ENCODE peak calls at places on chromosome 6, in seven cellular contexts. One of them, this sample, is unnamed.

GRCh38 chr6:19303381-19303780 is 533.8 kb upstream of the ID4 start:
- DNase-seq in SK-N-SH: no peak
- DNase-seq in H1: no peak
- DNase-seq in Panc1: no peak
- DNase-seq in HCT116: no peak
- DNase-seq in K562: no peak
- DNase-seq in GM12878: no peak
- DNase-seq in this sample: no peak

GRCh38 chr6:161151059-161151645 is 122.7 kb downstream of the AGPAT4 start:
- DNase-seq in SK-N-SH: no peak
- DNase-seq in H1: no peak
- DNase-seq in Panc1: no peak
- DNase-seq in HCT116: no peak
- DNase-seq in K562: no peak
- DNase-seq in GM12878: no peak
- DNase-seq in this sample: no peak

GRCh38 chr6:111482959-111483735 is at the start of gene REV3L:
- DNase-seq in SK-N-SH: peak
- DNase-seq in H1: peak
- DNase-seq in Panc1: no peak
- DNase-seq in HCT116: peak
- DNase-seq in K562: peak
- DNase-seq in GM12878: peak
- DNase-seq in this sample: peak

GRCh38 chr6:161074496-161075140 is 83.0 kb downstream of the MAP3K4 start:
- DNase-seq in SK-N-SH: no peak
- DNase-seq in H1: no peak
- DNase-seq in Panc1: no peak
- DNase-seq in HCT116: no peak
- DNase-seq in K562: no peak
- DNase-seq in GM12878: no peak
- DNase-seq in this sample: no peak

GRCh38 chr6:79613912-79614311 is 17.2 kb upstream of the SH3BGRL2 start:
- DNase-seq in SK-N-SH: no peak
- DNase-seq in H1: no peak
- DNase-seq in Panc1: no peak
- DNase-seq in HCT116: no peak
- DNase-seq in K562: no peak
- DNase-seq in GM12878: no peak
- DNase-seq in this sample: no peak

GRCh38 chr6:113767985-113768384 is 89.2 kb upstream of the MARCKS start:
- DNase-seq in SK-N-SH: no peak
- DNase-seq in H1: no peak
- DNase-seq in Panc1: no peak
- DNase-seq in HCT116: no peak
- DNase-seq in K562: no peak
- DNase-seq in GM12878: no peak
- DNase-seq in this sample: no peak

GRCh38 chr6:134307074-134307473 is 10.8 kb downstream of the SGK1 start:
- DNase-seq in SK-N-SH: no peak
- DNase-seq in H1: no peak
- DNase-seq in Panc1: no peak
- DNase-seq in HCT116: no peak
- DNase-seq in K562: no peak
- DNase-seq in GM12878: no peak
- DNase-seq in this sample: no peak

GRCh38 chr6:87808005-87808757 is 106.1 kb upstream of the AKIRIN2 start:
- DNase-seq in SK-N-SH: no peak
- DNase-seq in H1: no peak
- DNase-seq in Panc1: peak
- DNase-seq in HCT116: no peak
- DNase-seq in K562: no peak
- DNase-seq in GM12878: no peak
- DNase-seq in this sample: no peak

GRCh38 chr6:119742188-119742803 is 392.7 kb upstream of the MAN1A1 start:
- DNase-seq in SK-N-SH: peak
- DNase-seq in H1: no peak
- DNase-seq in Panc1: peak
- DNase-seq in HCT116: peak
- DNase-seq in K562: peak
- DNase-seq in GM12878: no peak
- DNase-seq in this sample: peak

GRCh38 chr6:113375950-113376846 is 480.9 kb upstream of the MARCKS start:
- DNase-seq in SK-N-SH: no peak
- DNase-seq in H1: no peak
- DNase-seq in Panc1: no peak
- DNase-seq in HCT116: no peak
- DNase-seq in K562: no peak
- DNase-seq in GM12878: no peak
- DNase-seq in this sample: no peak

GRCh38 chr6:12291785-12292604 is 1.8 kb downstream of the EDN1 start:
- DNase-seq in SK-N-SH: peak
- DNase-seq in H1: no peak
- DNase-seq in Panc1: no peak
- DNase-seq in HCT116: no peak
- DNase-seq in K562: no peak
- DNase-seq in GM12878: no peak
- DNase-seq in this sample: peak

GRCh38 chr6:27407153-27407814 is 18.7 kb downstream of the ZNF391 start:
- DNase-seq in SK-N-SH: no peak
- DNase-seq in H1: no peak
- DNase-seq in Panc1: no peak
- DNase-seq in HCT116: no peak
- DNase-seq in K562: no peak
- DNase-seq in GM12878: no peak
- DNase-seq in this sample: no peak

GRCh38 chr6:43096451-43097097 is 20.5 kb downstream of the PTK7 start:
- DNase-seq in SK-N-SH: peak
- DNase-seq in H1: no peak
- DNase-seq in Panc1: no peak
- DNase-seq in HCT116: no peak
- DNase-seq in K562: no peak
- DNase-seq in GM12878: no peak
- DNase-seq in this sample: no peak

GRCh38 chr6:11566609-11567008 is 29.1 kb downstream of the TMEM170B start:
- DNase-seq in SK-N-SH: no peak
- DNase-seq in H1: no peak
- DNase-seq in Panc1: no peak
- DNase-seq in HCT116: no peak
- DNase-seq in K562: no peak
- DNase-seq in GM12878: no peak
- DNase-seq in this sample: no peak

GRCh38 chr6:5626727-5627426 is 365.6 kb downstream of the FARS2 start:
- DNase-seq in SK-N-SH: no peak
- DNase-seq in H1: no peak
- DNase-seq in Panc1: no peak
- DNase-seq in HCT116: no peak
- DNase-seq in K562: no peak
- DNase-seq in GM12878: peak
- DNase-seq in this sample: no peak

GRCh38 chr6:132666118-132666517 is 7.1 kb upstream of the TAAR1 start:
- DNase-seq in SK-N-SH: no peak
- DNase-seq in H1: no peak
- DNase-seq in Panc1: no peak
- DNase-seq in HCT116: no peak
- DNase-seq in K562: no peak
- DNase-seq in GM12878: no peak
- DNase-seq in this sample: no peak

GRCh38 chr6:138795809-138796469 is at the start of gene ECT2L:
- DNase-seq in SK-N-SH: peak
- DNase-seq in H1: peak
- DNase-seq in Panc1: no peak
- DNase-seq in HCT116: no peak
- DNase-seq in K562: no peak
- DNase-seq in GM12878: no peak
- DNase-seq in this sample: no peak

GRCh38 chr6:91606148-91606901 is 1019.5 kb upstream of the MAP3K7 start:
- DNase-seq in SK-N-SH: no peak
- DNase-seq in H1: no peak
- DNase-seq in Panc1: no peak
- DNase-seq in HCT116: no peak
- DNase-seq in K562: no peak
- DNase-seq in GM12878: no peak
- DNase-seq in this sample: no peak

GRCh38 chr6:137236581-137237355 is 17.6 kb upstream of the IFNGR1 start:
- DNase-seq in SK-N-SH: no peak
- DNase-seq in H1: no peak
- DNase-seq in Panc1: no peak
- DNase-seq in HCT116: no peak
- DNase-seq in K562: no peak
- DNase-seq in GM12878: no peak
- DNase-seq in this sample: no peak

GRCh38 chr6:142374965-142375733 is 73.3 kb downstream of the ADGRG6 start:
- DNase-seq in SK-N-SH: no peak
- DNase-seq in H1: no peak
- DNase-seq in Panc1: peak
- DNase-seq in HCT116: peak
- DNase-seq in K562: no peak
- DNase-seq in GM12878: no peak
- DNase-seq in this sample: peak

DNA sequence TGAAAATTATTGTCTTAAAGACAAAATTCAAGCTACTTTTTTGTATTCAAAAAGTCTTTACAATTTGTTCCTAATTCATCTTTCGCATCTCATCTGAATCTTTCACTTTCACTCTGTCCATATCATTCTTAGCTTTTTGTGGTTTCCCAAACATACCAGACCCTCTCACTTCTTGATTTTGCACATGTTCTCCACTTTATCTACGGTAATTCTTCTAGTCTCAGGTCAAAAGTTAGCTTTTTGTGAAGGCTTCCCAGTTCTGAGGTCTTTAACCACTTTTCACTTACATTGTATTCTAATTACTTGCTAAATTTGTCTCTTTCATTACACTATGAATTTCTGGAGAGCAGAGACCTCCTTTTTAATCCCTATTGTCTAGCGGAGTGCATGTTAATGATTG is 34.6 kb upstream of the EPHA7 start:
- DNase-seq in SK-N-SH: no peak
- DNase-seq in H1: no peak
- DNase-seq in Panc1: no peak
- DNase-seq in HCT116: no peak
- DNase-seq in K562: no peak
- DNase-seq in GM12878: peak
- DNase-seq in this sample: no peak
- TF ChIP-seq SIN3A in SK-N-SH: no peak
- TF ChIP-seq SIN3A in H1: no peak
- TF ChIP-seq SIN3A in Panc1: no peak
- TF ChIP-seq SIN3A in HCT116: no peak
- TF ChIP-seq SIN3A in K562: no peak
- TF ChIP-seq SIN3A in GM12878: no peak
- TF ChIP-seq SIN3A in this sample: no peak

GRCh38 chr6:152343735-152344360 is 293.3 kb downstream of the SYNE1 start:
- DNase-seq in SK-N-SH: no peak
- DNase-seq in H1: no peak
- DNase-seq in Panc1: no peak
- DNase-seq in HCT116: no peak
- DNase-seq in K562: no peak
- DNase-seq in GM12878: no peak
- DNase-seq in this sample: no peak

GRCh38 chr6:152334555-152334954 is 302.6 kb downstream of the SYNE1 start:
- DNase-seq in SK-N-SH: no peak
- DNase-seq in H1: no peak
- DNase-seq in Panc1: no peak
- DNase-seq in HCT116: no peak
- DNase-seq in K562: no peak
- DNase-seq in GM12878: no peak
- DNase-seq in this sample: no peak

GRCh38 chr6:152341596-152341995 is 295.6 kb downstream of the SYNE1 start:
- DNase-seq in SK-N-SH: no peak
- DNase-seq in H1: no peak
- DNase-seq in Panc1: no peak
- DNase-seq in HCT116: no peak
- DNase-seq in K562: no peak
- DNase-seq in GM12878: no peak
- DNase-seq in this sample: no peak

DNA sequence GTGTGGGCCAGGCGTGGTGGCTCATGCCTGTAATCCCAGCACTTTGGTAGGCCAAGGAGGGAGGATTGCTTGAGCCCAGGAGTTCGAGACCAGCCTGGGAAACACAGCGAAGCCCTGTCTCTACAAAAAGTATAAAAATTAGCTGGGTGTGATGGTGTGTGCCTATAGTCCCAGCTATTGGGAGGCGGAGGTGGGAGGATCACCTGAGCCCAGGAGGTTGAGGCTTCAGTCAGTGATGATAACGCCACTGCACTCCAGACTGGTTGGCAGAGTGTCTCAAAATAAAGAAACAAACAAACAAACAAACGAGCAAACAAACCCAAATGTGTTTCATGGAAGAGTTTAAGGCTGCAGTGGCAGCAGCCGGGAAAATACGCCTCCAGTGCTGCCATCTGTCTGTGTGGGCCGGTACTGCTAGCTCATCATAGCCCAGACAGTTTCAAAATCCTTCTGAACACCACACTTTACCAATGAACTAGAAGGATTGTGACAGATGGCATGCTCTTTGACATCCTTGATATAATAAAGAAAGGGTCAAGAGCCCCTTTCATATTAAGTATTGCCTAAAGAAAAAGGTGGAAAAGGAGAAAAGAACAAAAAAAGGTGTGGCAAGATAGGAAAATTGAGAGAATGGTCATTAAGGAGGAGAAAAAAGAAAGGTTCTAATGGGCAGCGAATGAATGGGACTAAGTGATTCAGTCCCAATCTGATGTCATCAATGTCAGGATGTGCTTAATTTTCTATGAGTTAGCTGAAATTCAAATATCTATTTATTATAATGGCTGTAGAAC is 298.6 kb downstream of the SYNE1 start:
- DNase-seq in SK-N-SH: peak
- DNase-seq in H1: no peak
- DNase-seq in Panc1: peak
- DNase-seq in HCT116: no peak
- DNase-seq in K562: peak
- DNase-seq in GM12878: no peak
- DNase-seq in this sample: peak
- TF ChIP-seq SIN3A in SK-N-SH: no peak
- TF ChIP-seq SIN3A in H1: no peak
- TF ChIP-seq SIN3A in Panc1: no peak
- TF ChIP-seq SIN3A in HCT116: no peak
- TF ChIP-seq SIN3A in K562: no peak
- TF ChIP-seq SIN3A in GM12878: no peak
- TF ChIP-seq SIN3A in this sample: no peak

GRCh38 chr6:118285791-118286190 is 262.3 kb upstream of the PLN start:
- DNase-seq in SK-N-SH: no peak
- DNase-seq in H1: no peak
- DNase-seq in Panc1: no peak
- DNase-seq in HCT116: no peak
- DNase-seq in K562: no peak
- DNase-seq in GM12878: no peak
- DNase-seq in this sample: no peak
- TF ChIP-seq SIN3A in SK-N-SH: no peak
- TF ChIP-seq SIN3A in H1: no peak
- TF ChIP-seq SIN3A in Panc1: no peak
- TF ChIP-seq SIN3A in HCT116: no peak
- TF ChIP-seq SIN3A in K562: no peak
- TF ChIP-seq SIN3A in GM12878: no peak
- TF ChIP-seq SIN3A in this sample: no peak

DNA sequence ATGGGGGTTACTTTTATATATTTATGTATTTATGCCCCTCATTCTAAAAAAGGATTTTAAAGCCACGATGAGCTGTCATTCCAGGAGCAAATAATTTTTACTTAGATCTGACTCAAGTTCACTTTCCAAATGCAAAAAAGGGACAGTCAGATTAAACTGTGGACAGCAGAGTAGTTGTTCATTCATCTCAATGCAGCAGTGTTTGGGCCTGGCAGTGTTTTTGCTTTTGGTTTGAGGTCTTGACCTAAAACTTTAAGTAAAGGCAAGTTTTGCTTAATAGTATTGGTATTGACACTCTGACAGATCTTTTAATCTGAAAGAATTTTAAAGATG is 13.9 kb downstream of the JARID2 start:
- DNase-seq in SK-N-SH: no peak
- DNase-seq in H1: no peak
- DNase-seq in Panc1: no peak
- DNase-seq in HCT116: no peak
- DNase-seq in K562: no peak
- DNase-seq in GM12878: no peak
- DNase-seq in this sample: no peak
- TF ChIP-seq SIN3A in SK-N-SH: no peak
- TF ChIP-seq SIN3A in H1: no peak
- TF ChIP-seq SIN3A in Panc1: no peak
- TF ChIP-seq SIN3A in HCT116: no peak
- TF ChIP-seq SIN3A in K562: no peak
- TF ChIP-seq SIN3A in GM12878: no peak
- TF ChIP-seq SIN3A in this sample: no peak